ENCODE peak calls at places on chromosomes 2 and 18, in six cellular contexts. R is AG09319, J is pancreas, K is GM12864, F is IMR-90, Q is endothelial cell. D is an unnamed sample.

GRCh38 chr2:80496770-80497169 is 192.2 kb upstream of the LRRTM1 start:
- DNase-seq in R (no peak), F (peak), K (no peak), J (no peak), Q (no peak), D (no peak)

GRCh38 chr18:22816266-22817176 is 116.6 kb upstream of the RBBP8 start:
- DNase-seq in Q (no peak), R (no peak), K (no peak), J (no peak), F (no peak), D (no peak)

GRCh38 chr2:176272870-176273269 is 3.6 kb downstream of the MTX2 start:
- DNase-seq in Q (no peak), R (no peak), J (no peak), K (no peak), F (no peak), D (no peak)

GRCh38 chr2:74267068-74267467 is 68.7 kb downstream of the MTHFD2 start:
- DNase-seq in F (no peak), J (no peak), Q (no peak), K (no peak), R (no peak), D (peak)

GRCh38 chr2:57156231-57156924 is 890.2 kb upstream of the VRK2 start:
- DNase-seq in J (no peak), F (no peak), K (no peak), Q (no peak), R (no peak), D (no peak)

GRCh38 chr2:2095360-2096093 is 235.5 kb downstream of the MYT1L start:
- DNase-seq in J (no peak), R (no peak), K (no peak), F (no peak), Q (no peak), D (no peak)

GRCh38 chr2:11697103-11697871 is 27.3 kb upstream of the NTSR2 start:
- DNase-seq in F (peak), Q (peak), J (no peak), K (no peak), R (peak), D (no peak)

GRCh38 chr2:106642679-106643078 is 155.5 kb downstream of the CD8B2 start:
- DNase-seq in F (no peak), K (no peak), R (no peak), J (no peak), Q (no peak), D (no peak)

GRCh38 chr2:30072250-30072842 is 74.5 kb upstream of the YPEL5 start:
- DNase-seq in F (peak), K (peak), R (peak), J (peak), Q (peak), D (peak)

GRCh38 chr2:102657770-102658169 is 38.4 kb downstream of the SLC9A2 start:
- DNase-seq in R (no peak), F (no peak), K (no peak), Q (no peak), J (no peak), D (peak)

GRCh38 chr2:217964658-217965161 is 38.1 kb downstream of the TNS1 start:
- DNase-seq in K (no peak), F (no peak), J (peak), Q (no peak), R (no peak), D (no peak)

GRCh38 chr18:45626330-45627203 is 11.3 kb downstream of the SLC14A2 start:
- DNase-seq in F (peak), Q (no peak), R (no peak), J (no peak), K (no peak), D (no peak)

GRCh38 chr2:234076451-234076850 is 25.9 kb downstream of the SPP2 start:
- DNase-seq in R (no peak), F (no peak), Q (no peak), K (no peak), J (no peak), D (no peak)

GRCh38 chr18:5885337-5885736 is 10.0 kb downstream of the TMEM200C start:
- DNase-seq in F (no peak), Q (no peak), J (no peak), K (no peak), R (no peak), D (no peak)

GRCh38 chr2:195479407-195479806 is 177.6 kb upstream of the SLC39A10 start:
- DNase-seq in K (no peak), F (no peak), Q (no peak), J (no peak), R (no peak), D (no peak)
- TF ChIP-seq CTCF in K (no peak), F (no peak), Q (no peak), J (no peak), R (no peak), D (no peak)

GRCh38 chr2:42331569-42332284 is 29.3 kb downstream of the COX7A2L start:
- DNase-seq in R (no peak), J (no peak), K (no peak), Q (no peak), F (no peak), D (no peak)
- TF ChIP-seq CTCF in R (no peak), J (no peak), K (no peak), Q (no peak), F (no peak), D (no peak)

GRCh38 chr18:69638056-69638455 is 237.4 kb downstream of the DOK6 start:
- DNase-seq in R (no peak), K (no peak), J (no peak), Q (no peak), F (no peak), D (no peak)

GRCh38 chr18:69636529-69637301 is 236.0 kb downstream of the DOK6 start:
- DNase-seq in R (no peak), J (no peak), K (no peak), Q (peak), F (no peak), D (peak)

GRCh38 chr18:69631281-69631680 is 230.6 kb downstream of the DOK6 start:
- DNase-seq in F (no peak), Q (no peak), R (no peak), J (no peak), K (no peak), D (no peak)

DNA sequence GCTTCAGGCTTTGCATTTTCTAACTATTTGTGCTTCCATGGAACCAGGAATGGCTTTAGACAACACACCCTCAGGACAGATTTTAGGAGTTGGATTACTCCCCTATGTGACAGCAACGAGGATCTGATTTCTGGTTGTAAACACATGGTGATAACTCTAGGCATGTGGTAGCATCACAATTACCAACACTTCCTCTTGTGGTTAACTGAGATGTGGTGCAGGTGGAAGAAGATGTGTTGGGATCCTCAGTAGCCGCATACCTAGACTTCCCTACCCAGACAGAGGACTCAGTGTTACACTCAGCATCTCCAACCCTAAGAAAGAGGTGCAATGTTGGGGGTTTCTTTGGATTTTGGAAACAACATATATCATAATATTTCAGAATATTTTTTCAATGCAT is 234.8 kb downstream of the DOK6 start:
- DNase-seq in K (no peak), R (no peak), J (no peak), Q (no peak), F (no peak), D (no peak)
- TF ChIP-seq CTCF in K (no peak), R (no peak), J (no peak), Q (no peak), F (no peak), D (no peak)

GRCh38 chr2:54763636-54764291 is 40.3 kb downstream of the EML6 start:
- DNase-seq in R (no peak), K (no peak), Q (peak), J (no peak), F (no peak), D (peak)

GRCh38 chr2:54755641-54756326 is 32.3 kb downstream of the EML6 start:
- DNase-seq in R (no peak), F (no peak), K (peak), J (no peak), Q (no peak), D (peak)

GRCh38 chr2:54757496-54757895 is 34.0 kb downstream of the EML6 start:
- DNase-seq in Q (peak), J (no peak), R (no peak), K (no peak), F (peak), D (peak)

GRCh38 chr2:54760310-54760709 is 36.8 kb downstream of the EML6 start:
- DNase-seq in Q (no peak), R (no peak), K (no peak), J (no peak), F (no peak), D (no peak)
- TF ChIP-seq CTCF in Q (no peak), R (no peak), K (no peak), J (no peak), F (no peak), D (no peak)

GRCh38 chr2:121735520-121736074 is 1.1 kb downstream of the NIFK start:
- DNase-seq in Q (no peak), F (no peak), J (no peak), K (no peak), R (no peak), D (no peak)
- TF ChIP-seq CTCF in Q (no peak), F (peak), J (no peak), K (peak), R (no peak), D (peak)

GRCh38 chr2:158464426-158465281 is 7.9 kb downstream of the PKP4 start:
- DNase-seq in Q (no peak), J (no peak), F (peak), K (no peak), R (no peak), D (peak)
- TF ChIP-seq CTCF in Q (peak), J (peak), F (peak), K (peak), R (peak), D (peak)

GRCh38 chr2:151033454-151034248 is 228.0 kb downstream of the RBM43 start:
- DNase-seq in J (no peak), K (no peak), R (no peak), F (no peak), Q (no peak), D (no peak)

GRCh38 chr2:151032741-151033152 is 228.9 kb downstream of the RBM43 start:
- DNase-seq in Q (no peak), F (peak), K (no peak), R (peak), J (no peak), D (no peak)

GRCh38 chr2:151029406-151030157 is 232.1 kb downstream of the RBM43 start:
- DNase-seq in K (no peak), F (peak), Q (no peak), R (peak), J (no peak), D (no peak)

GRCh38 chr2:151028691-151029176 is 232.9 kb downstream of the RBM43 start:
- DNase-seq in K (no peak), F (no peak), J (no peak), R (no peak), Q (no peak), D (no peak)

DNA sequence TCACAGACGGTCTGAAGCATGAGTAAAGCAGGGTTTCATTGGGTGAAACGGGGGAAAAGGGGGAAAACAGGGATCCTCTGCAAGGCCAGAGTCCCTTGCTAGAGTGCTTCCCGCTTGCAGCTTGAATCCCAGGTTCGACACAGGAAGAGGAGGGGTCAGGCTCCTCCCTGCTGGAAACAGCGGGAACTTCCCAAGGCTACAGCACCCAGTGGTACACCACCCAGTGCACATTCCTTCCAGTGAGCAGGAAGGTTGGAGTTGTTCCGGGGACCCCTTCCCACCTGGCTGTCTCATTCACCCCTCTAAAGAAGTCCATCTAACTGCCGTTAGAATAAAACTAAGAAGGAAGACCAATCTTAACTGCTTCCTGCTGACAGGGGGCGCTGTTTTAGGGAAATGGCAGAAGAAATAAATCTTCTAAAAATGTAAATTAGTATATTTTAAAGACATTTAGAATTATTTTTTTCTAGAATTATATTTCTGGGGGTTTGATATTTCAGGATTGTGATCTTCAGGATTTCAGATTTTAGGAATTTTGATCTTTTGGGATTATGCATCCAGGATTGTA is 230.9 kb downstream of the RBM43 start:
- DNase-seq in R (no peak), J (no peak), F (no peak), Q (no peak), K (no peak), D (no peak)
- TF ChIP-seq CTCF in R (no peak), J (no peak), F (no peak), Q (peak), K (peak), D (no peak)

DNA sequence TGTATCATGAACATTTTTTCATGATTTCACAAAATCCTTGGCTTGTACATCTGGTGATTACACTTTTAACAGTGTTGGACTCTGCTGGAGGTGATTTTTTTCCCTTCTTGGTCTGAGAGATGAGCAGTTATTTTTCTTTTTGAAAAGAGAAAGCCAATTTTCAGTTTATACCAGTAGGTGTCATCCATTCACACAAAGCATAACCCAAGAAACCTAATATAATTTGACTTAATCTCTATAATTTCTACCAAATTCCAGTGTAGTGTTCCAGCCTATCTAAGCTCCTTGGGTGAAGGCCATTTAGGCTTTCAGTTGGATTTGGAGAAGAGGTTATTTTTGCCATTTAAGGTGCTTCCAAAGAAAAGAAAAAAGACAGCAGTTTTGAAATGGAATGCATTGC is 7.7 kb upstream of the ICOS start:
- DNase-seq in F (peak), K (no peak), J (no peak), R (no peak), Q (no peak), D (no peak)
- TF ChIP-seq CTCF in F (peak), K (peak), J (no peak), R (peak), Q (peak), D (peak)

GRCh38 chr18:2549462-2549861 is 21.8 kb downstream of the METTL4 start:
- DNase-seq in R (no peak), K (no peak), J (no peak), Q (no peak), F (no peak), D (no peak)
- TF ChIP-seq CTCF in R (no peak), K (no peak), J (no peak), Q (no peak), F (no peak), D (no peak)